ENCODE peak calls at places on chromosomes 3 and 15, in eight cellular contexts. One of them, this sample, is unnamed.
A peak's percentile ranks its signal among the peaks of the same experiment; 100 is the strongest.

GRCh38 chr3:10932596-10932995 is 60.0 kb upstream of the SLC6A1 start:
- DNase-seq in Peyer's patch: no peak
- DNase-seq in H9: no peak
- DNase-seq in T-cell: no peak
- DNase-seq in T47D: no peak
- DNase-seq in CD8-positive, alpha-beta T cell: no peak
- DNase-seq in GM13977: no peak
- DNase-seq in NAMALWA: no peak
- DNase-seq in this sample: no peak

GRCh38 chr15:92079047-92079446 is 225.5 kb downstream of the SLCO3A1 start:
- DNase-seq in T47D: peak; percentile 24
- DNase-seq in CD8-positive, alpha-beta T cell: no peak
- DNase-seq in Peyer's patch: no peak
- DNase-seq in NAMALWA: peak; percentile 54
- DNase-seq in T-cell: no peak
- DNase-seq in GM13977: no peak
- DNase-seq in H9: no peak
- DNase-seq in this sample: peak; percentile 15

GRCh38 chr3:129051776-129052400 is 8.7 kb upstream of the GP9 start:
- DNase-seq in NAMALWA: no peak
- DNase-seq in CD8-positive, alpha-beta T cell: no peak
- DNase-seq in H9: no peak
- DNase-seq in T-cell: no peak
- DNase-seq in T47D: no peak
- DNase-seq in GM13977: no peak
- DNase-seq in Peyer's patch: no peak
- DNase-seq in this sample: no peak

GRCh38 chr3:36796896-36797295 is 32.5 kb upstream of the DCLK3 start:
- DNase-seq in NAMALWA: no peak
- DNase-seq in T47D: no peak
- DNase-seq in T-cell: no peak
- DNase-seq in H9: no peak
- DNase-seq in Peyer's patch: no peak
- DNase-seq in GM13977: no peak
- DNase-seq in CD8-positive, alpha-beta T cell: no peak
- DNase-seq in this sample: no peak

GRCh38 chr3:157618075-157618760 is 115.0 kb upstream of the VEPH1 start:
- DNase-seq in GM13977: peak; percentile 59
- DNase-seq in H9: no peak
- DNase-seq in T47D: peak; percentile 81
- DNase-seq in NAMALWA: peak; percentile 93
- DNase-seq in CD8-positive, alpha-beta T cell: no peak
- DNase-seq in Peyer's patch: no peak
- DNase-seq in T-cell: no peak
- DNase-seq in this sample: no peak

GRCh38 chr3:37052860-37053259 is 59.5 kb downstream of the MLH1 start:
- DNase-seq in CD8-positive, alpha-beta T cell: no peak
- DNase-seq in NAMALWA: no peak
- DNase-seq in T-cell: no peak
- DNase-seq in T47D: no peak
- DNase-seq in GM13977: no peak
- DNase-seq in Peyer's patch: no peak
- DNase-seq in H9: no peak
- DNase-seq in this sample: no peak

GRCh38 chr3:193827039-193827669 is 234.1 kb downstream of the OPA1 start:
- DNase-seq in Peyer's patch: no peak
- DNase-seq in NAMALWA: no peak
- DNase-seq in T47D: peak; percentile 62
- DNase-seq in CD8-positive, alpha-beta T cell: no peak
- DNase-seq in GM13977: no peak
- DNase-seq in T-cell: no peak
- DNase-seq in H9: no peak
- DNase-seq in this sample: no peak

GRCh38 chr3:196341142-196341541 is 3.0 kb upstream of the TM4SF19 start:
- DNase-seq in H9: no peak
- DNase-seq in CD8-positive, alpha-beta T cell: no peak
- DNase-seq in NAMALWA: no peak
- DNase-seq in Peyer's patch: no peak
- DNase-seq in T-cell: no peak
- DNase-seq in T47D: no peak
- DNase-seq in GM13977: no peak
- DNase-seq in this sample: no peak

GRCh38 chr3:45224824-45225464 is 1.1 kb downstream of the TMEM158 start:
- DNase-seq in Peyer's patch: peak; percentile 22
- DNase-seq in CD8-positive, alpha-beta T cell: no peak
- DNase-seq in T47D: peak; percentile 83
- DNase-seq in H9: peak; percentile 82
- DNase-seq in NAMALWA: no peak
- DNase-seq in T-cell: no peak
- DNase-seq in GM13977: peak; percentile 76
- DNase-seq in this sample: peak; percentile 93

GRCh38 chr3:142029052-142029642 is 120.2 kb downstream of the TFDP2 start:
- DNase-seq in Peyer's patch: no peak
- DNase-seq in GM13977: peak; percentile 41
- DNase-seq in CD8-positive, alpha-beta T cell: no peak
- DNase-seq in NAMALWA: peak; percentile 61
- DNase-seq in T-cell: no peak
- DNase-seq in T47D: peak; percentile 30
- DNase-seq in H9: no peak
- DNase-seq in this sample: no peak

GRCh38 chr3:46078712-46079400 is 51.6 kb upstream of the XCR1 start:
- DNase-seq in NAMALWA: peak; percentile 87
- DNase-seq in CD8-positive, alpha-beta T cell: peak; percentile 82
- DNase-seq in T47D: peak; percentile 94
- DNase-seq in H9: peak; percentile 90
- DNase-seq in GM13977: peak; percentile 67
- DNase-seq in T-cell: peak; percentile 84
- DNase-seq in Peyer's patch: peak; percentile 99
- DNase-seq in this sample: peak; percentile 59

GRCh38 chr3:108125550-108126071 is 34.8 kb upstream of the CD47 start:
- DNase-seq in H9: no peak
- DNase-seq in NAMALWA: peak; percentile 98
- DNase-seq in CD8-positive, alpha-beta T cell: peak; percentile 38
- DNase-seq in GM13977: no peak
- DNase-seq in T-cell: peak; percentile 54
- DNase-seq in T47D: no peak
- DNase-seq in Peyer's patch: peak; percentile 88
- DNase-seq in this sample: no peak

GRCh38 chr3:56688191-56688590 is 5.1 kb upstream of the TASOR start:
- DNase-seq in Peyer's patch: no peak
- DNase-seq in CD8-positive, alpha-beta T cell: no peak
- DNase-seq in T47D: no peak
- DNase-seq in T-cell: no peak
- DNase-seq in NAMALWA: no peak
- DNase-seq in GM13977: peak; percentile 46
- DNase-seq in H9: no peak
- DNase-seq in this sample: no peak

GRCh38 chr3:12708584-12709192 is 44.8 kb upstream of the RAF1 start:
- DNase-seq in Peyer's patch: no peak
- DNase-seq in T-cell: no peak
- DNase-seq in T47D: peak; percentile 78
- DNase-seq in GM13977: no peak
- DNase-seq in H9: no peak
- DNase-seq in CD8-positive, alpha-beta T cell: no peak
- DNase-seq in NAMALWA: no peak
- DNase-seq in this sample: no peak

GRCh38 chr15:75606711-75607684 is 18.5 kb downstream of the SNUPN start:
- DNase-seq in CD8-positive, alpha-beta T cell: no peak
- DNase-seq in T47D: no peak
- DNase-seq in Peyer's patch: peak; percentile 41
- DNase-seq in NAMALWA: no peak
- DNase-seq in T-cell: peak; percentile 15
- DNase-seq in GM13977: no peak
- DNase-seq in H9: no peak
- DNase-seq in this sample: no peak

GRCh38 chr3:158097571-158098553 is 8.4 kb downstream of the SHOX2 start:
- DNase-seq in GM13977: peak; percentile 93
- DNase-seq in T47D: peak; percentile 95
- DNase-seq in NAMALWA: peak; percentile 93
- DNase-seq in CD8-positive, alpha-beta T cell: peak; percentile 55
- DNase-seq in H9: peak; percentile 95
- DNase-seq in Peyer's patch: peak; percentile 60
- DNase-seq in T-cell: peak; percentile 63
- DNase-seq in this sample: peak; percentile 96

GRCh38 chr3:128226794-128227399 is 73.6 kb downstream of the EEFSEC start:
- DNase-seq in H9: peak; percentile 82
- DNase-seq in NAMALWA: peak; percentile 40
- DNase-seq in GM13977: peak; percentile 48
- DNase-seq in T-cell: no peak
- DNase-seq in CD8-positive, alpha-beta T cell: peak; percentile 10
- DNase-seq in T47D: peak; percentile 41
- DNase-seq in Peyer's patch: no peak
- DNase-seq in this sample: peak; percentile 77

GRCh38 chr15:89075121-89075640 is 13.1 kb upstream of the ABHD2 start:
- DNase-seq in H9: no peak
- DNase-seq in T47D: no peak
- DNase-seq in GM13977: no peak
- DNase-seq in NAMALWA: no peak
- DNase-seq in CD8-positive, alpha-beta T cell: no peak
- DNase-seq in Peyer's patch: no peak
- DNase-seq in T-cell: no peak
- DNase-seq in this sample: no peak

GRCh38 chr15:75531041-75531450 is 48.1 kb downstream of the PTPN9 start:
- DNase-seq in NAMALWA: no peak
- DNase-seq in Peyer's patch: no peak
- DNase-seq in T47D: peak; percentile 19
- DNase-seq in CD8-positive, alpha-beta T cell: no peak
- DNase-seq in T-cell: no peak
- DNase-seq in GM13977: no peak
- DNase-seq in H9: no peak
- DNase-seq in this sample: no peak

This sample was measured in HuH-7.